ENCODE peak calls at places on chromosomes 1 and 21, in ten cellular contexts. One of them, this sample, is unnamed. For H3K4me1, the result is how much of the 10 kb centered on the place peaks cover.

GRCh38 chr1:106962591-106962990 is 93.9 kb upstream of the PRMT6 start:
- DNase-seq in HCT116: no peak
- DNase-seq in PC-9: no peak
- DNase-seq in body of pancreas: no peak
- DNase-seq in tibial artery: no peak
- DNase-seq in SJSA1: no peak
- DNase-seq in aorta: no peak
- DNase-seq in breast epithelium: no peak
- DNase-seq in sigmoid colon: no peak
- DNase-seq in heart left ventricle: no peak
- DNase-seq in this sample: no peak

GRCh38 chr1:231818342-231818741 is 191.8 kb downstream of the DISC1 start:
- DNase-seq in HCT116: no peak
- DNase-seq in PC-9: no peak
- DNase-seq in body of pancreas: no peak
- DNase-seq in tibial artery: no peak
- DNase-seq in SJSA1: no peak
- DNase-seq in aorta: no peak
- DNase-seq in breast epithelium: no peak
- DNase-seq in sigmoid colon: no peak
- DNase-seq in heart left ventricle: peak
- DNase-seq in this sample: no peak

GRCh38 chr21:45075606-45076244 is 1.3 kb downstream of the ADARB1 start:
- DNase-seq in HCT116: no peak
- DNase-seq in PC-9: no peak
- DNase-seq in body of pancreas: no peak
- DNase-seq in tibial artery: no peak
- DNase-seq in SJSA1: no peak
- DNase-seq in aorta: no peak
- DNase-seq in breast epithelium: no peak
- DNase-seq in sigmoid colon: no peak
- DNase-seq in heart left ventricle: no peak
- DNase-seq in this sample: no peak

GRCh38 chr1:30704271-30704670 is 19.1 kb downstream of the MATN1 start:
- DNase-seq in HCT116: no peak
- DNase-seq in PC-9: no peak
- DNase-seq in body of pancreas: no peak
- DNase-seq in tibial artery: peak
- DNase-seq in SJSA1: no peak
- DNase-seq in aorta: no peak
- DNase-seq in breast epithelium: no peak
- DNase-seq in sigmoid colon: peak
- DNase-seq in heart left ventricle: no peak
- DNase-seq in this sample: no peak

GRCh38 chr1:7389201-7389785 is 381.8 kb upstream of the VAMP3 start:
- DNase-seq in HCT116: no peak
- DNase-seq in PC-9: no peak
- DNase-seq in body of pancreas: no peak
- DNase-seq in tibial artery: no peak
- DNase-seq in SJSA1: no peak
- DNase-seq in aorta: peak
- DNase-seq in breast epithelium: no peak
- DNase-seq in sigmoid colon: peak
- DNase-seq in heart left ventricle: no peak
- DNase-seq in this sample: no peak

GRCh38 chr21:42565886-42566523 is 52.4 kb downstream of the SLC37A1 start:
- DNase-seq in HCT116: no peak
- DNase-seq in PC-9: no peak
- DNase-seq in body of pancreas: peak
- DNase-seq in tibial artery: peak
- DNase-seq in SJSA1: no peak
- DNase-seq in aorta: peak
- DNase-seq in breast epithelium: peak
- DNase-seq in sigmoid colon: peak
- DNase-seq in heart left ventricle: no peak
- DNase-seq in this sample: no peak

GRCh38 chr1:198032668-198033067 is 115.5 kb downstream of the LHX9 start:
- DNase-seq in HCT116: no peak
- DNase-seq in PC-9: no peak
- DNase-seq in body of pancreas: no peak
- DNase-seq in tibial artery: no peak
- DNase-seq in SJSA1: no peak
- DNase-seq in aorta: no peak
- DNase-seq in breast epithelium: no peak
- DNase-seq in sigmoid colon: no peak
- DNase-seq in heart left ventricle: no peak
- DNase-seq in this sample: no peak

GRCh38 chr1:52296345-52296744 is 69.7 kb downstream of the CC2D1B start:
- DNase-seq in HCT116: peak
- DNase-seq in PC-9: peak
- DNase-seq in body of pancreas: peak
- DNase-seq in tibial artery: no peak
- DNase-seq in SJSA1: peak
- DNase-seq in aorta: no peak
- DNase-seq in breast epithelium: no peak
- DNase-seq in sigmoid colon: no peak
- DNase-seq in heart left ventricle: no peak
- DNase-seq in this sample: peak

DNA sequence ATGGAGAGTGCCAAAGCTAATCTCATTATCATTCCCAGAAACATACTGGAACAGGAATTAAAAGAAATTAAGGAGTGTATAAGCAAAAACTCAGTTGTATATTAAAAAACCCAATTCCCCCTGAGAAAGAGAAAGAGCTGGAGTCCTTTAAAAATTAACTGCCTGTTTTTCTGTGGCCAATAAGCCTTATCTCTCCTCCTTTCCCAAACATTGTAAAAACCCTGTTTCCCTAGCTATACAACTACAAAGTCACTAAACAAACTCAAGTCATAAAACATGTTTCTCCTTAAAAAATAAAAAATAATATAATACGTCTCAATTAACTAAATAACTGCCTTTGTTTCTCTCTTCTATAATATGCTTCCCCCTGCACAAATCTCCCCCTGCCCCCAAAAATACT is 26.9 kb upstream of the THEM4 start:
- DNase-seq in HCT116: no peak
- DNase-seq in PC-9: no peak
- DNase-seq in body of pancreas: no peak
- DNase-seq in tibial artery: no peak
- DNase-seq in SJSA1: no peak
- DNase-seq in aorta: no peak
- DNase-seq in breast epithelium: no peak
- DNase-seq in sigmoid colon: no peak
- DNase-seq in heart left ventricle: no peak
- DNase-seq in this sample: no peak
- H3K4me1 ChIP-seq in HCT116: under half
- H3K4me1 ChIP-seq in PC-9: under half
- H3K4me1 ChIP-seq in body of pancreas: under half
- H3K4me1 ChIP-seq in tibial artery: under half
- H3K4me1 ChIP-seq in SJSA1: under half
- H3K4me1 ChIP-seq in aorta: under half
- H3K4me1 ChIP-seq in breast epithelium: under half
- H3K4me1 ChIP-seq in sigmoid colon: under half
- H3K4me1 ChIP-seq in heart left ventricle: under half
- H3K4me1 ChIP-seq in this sample: under half

GRCh38 chr1:155085504-155086181 is 7.0 kb downstream of the EFNA3 start:
- DNase-seq in HCT116: no peak
- DNase-seq in PC-9: peak
- DNase-seq in body of pancreas: peak
- DNase-seq in tibial artery: peak
- DNase-seq in SJSA1: no peak
- DNase-seq in aorta: peak
- DNase-seq in breast epithelium: peak
- DNase-seq in sigmoid colon: peak
- DNase-seq in heart left ventricle: no peak
- DNase-seq in this sample: peak

GRCh38 chr1:155083865-155084721 is 5.5 kb downstream of the EFNA3 start:
- DNase-seq in HCT116: no peak
- DNase-seq in PC-9: no peak
- DNase-seq in body of pancreas: peak
- DNase-seq in tibial artery: no peak
- DNase-seq in SJSA1: no peak
- DNase-seq in aorta: peak
- DNase-seq in breast epithelium: peak
- DNase-seq in sigmoid colon: no peak
- DNase-seq in heart left ventricle: no peak
- DNase-seq in this sample: peak

GRCh38 chr1:155086856-155087535 is 8.4 kb downstream of the EFNA3 start:
- DNase-seq in HCT116: no peak
- DNase-seq in PC-9: no peak
- DNase-seq in body of pancreas: no peak
- DNase-seq in tibial artery: no peak
- DNase-seq in SJSA1: no peak
- DNase-seq in aorta: peak
- DNase-seq in breast epithelium: no peak
- DNase-seq in sigmoid colon: peak
- DNase-seq in heart left ventricle: no peak
- DNase-seq in this sample: no peak

GRCh38 chr1:155084722-155085503 is 6.3 kb downstream of the EFNA3 start:
- DNase-seq in HCT116: peak
- DNase-seq in PC-9: peak
- DNase-seq in body of pancreas: peak
- DNase-seq in tibial artery: peak
- DNase-seq in SJSA1: peak
- DNase-seq in aorta: peak
- DNase-seq in breast epithelium: peak
- DNase-seq in sigmoid colon: peak
- DNase-seq in heart left ventricle: peak
- DNase-seq in this sample: peak

DNA sequence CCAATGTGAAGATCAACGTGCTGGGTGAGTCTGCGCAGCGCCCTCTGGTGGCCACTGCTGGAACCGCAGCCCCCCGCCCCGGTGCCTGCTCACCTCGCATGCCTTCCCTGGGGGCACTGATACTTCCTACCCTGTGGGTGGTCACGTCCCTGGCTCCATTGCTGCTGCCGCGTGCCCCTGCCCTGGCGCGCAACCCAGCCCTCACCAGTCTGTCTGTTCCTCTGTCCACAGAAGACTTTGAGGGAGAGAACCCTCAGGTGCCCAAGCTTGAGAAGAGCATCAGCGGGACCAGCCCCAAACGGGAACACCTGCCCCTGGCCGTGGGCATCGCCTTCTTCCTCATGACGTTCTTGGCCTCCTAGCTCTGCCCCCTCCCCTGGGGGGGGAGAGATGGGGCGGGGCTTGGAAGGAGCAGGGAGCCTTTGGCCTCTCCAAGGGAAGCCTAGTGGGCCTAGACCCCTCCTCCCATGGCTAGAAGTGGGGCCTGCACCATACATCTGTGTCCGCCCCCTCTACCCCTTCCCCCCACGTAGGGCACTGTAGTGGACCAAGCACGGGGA is 7.6 kb downstream of the EFNA3 start:
- DNase-seq in HCT116: no peak
- DNase-seq in PC-9: peak
- DNase-seq in body of pancreas: peak
- DNase-seq in tibial artery: no peak
- DNase-seq in SJSA1: peak
- DNase-seq in aorta: peak
- DNase-seq in breast epithelium: peak
- DNase-seq in sigmoid colon: peak
- DNase-seq in heart left ventricle: peak
- DNase-seq in this sample: peak
- H3K4me1 ChIP-seq in HCT116: half or more
- H3K4me1 ChIP-seq in PC-9: under half
- H3K4me1 ChIP-seq in body of pancreas: under half
- H3K4me1 ChIP-seq in tibial artery: half or more
- H3K4me1 ChIP-seq in SJSA1: under half
- H3K4me1 ChIP-seq in aorta: under half
- H3K4me1 ChIP-seq in breast epithelium: under half
- H3K4me1 ChIP-seq in sigmoid colon: under half
- H3K4me1 ChIP-seq in heart left ventricle: under half
- H3K4me1 ChIP-seq in this sample: under half

GRCh38 chr1:19476440-19477190 is 8.7 kb downstream of the CAPZB start:
- DNase-seq in HCT116: no peak
- DNase-seq in PC-9: no peak
- DNase-seq in body of pancreas: no peak
- DNase-seq in tibial artery: no peak
- DNase-seq in SJSA1: peak
- DNase-seq in aorta: no peak
- DNase-seq in breast epithelium: no peak
- DNase-seq in sigmoid colon: no peak
- DNase-seq in heart left ventricle: no peak
- DNase-seq in this sample: peak

GRCh38 chr1:19469004-19469403 is 16.3 kb downstream of the CAPZB start:
- DNase-seq in HCT116: no peak
- DNase-seq in PC-9: no peak
- DNase-seq in body of pancreas: no peak
- DNase-seq in tibial artery: no peak
- DNase-seq in SJSA1: no peak
- DNase-seq in aorta: no peak
- DNase-seq in breast epithelium: no peak
- DNase-seq in sigmoid colon: no peak
- DNase-seq in heart left ventricle: no peak
- DNase-seq in this sample: no peak

GRCh38 chr1:19477284-19478240 is 7.8 kb downstream of the CAPZB start:
- DNase-seq in HCT116: no peak
- DNase-seq in PC-9: no peak
- DNase-seq in body of pancreas: peak
- DNase-seq in tibial artery: no peak
- DNase-seq in SJSA1: no peak
- DNase-seq in aorta: no peak
- DNase-seq in breast epithelium: no peak
- DNase-seq in sigmoid colon: no peak
- DNase-seq in heart left ventricle: no peak
- DNase-seq in this sample: peak

GRCh38 chr1:19472174-19472573 is 13.2 kb downstream of the CAPZB start:
- DNase-seq in HCT116: no peak
- DNase-seq in PC-9: no peak
- DNase-seq in body of pancreas: no peak
- DNase-seq in tibial artery: no peak
- DNase-seq in SJSA1: no peak
- DNase-seq in aorta: no peak
- DNase-seq in breast epithelium: no peak
- DNase-seq in sigmoid colon: no peak
- DNase-seq in heart left ventricle: no peak
- DNase-seq in this sample: no peak

DNA sequence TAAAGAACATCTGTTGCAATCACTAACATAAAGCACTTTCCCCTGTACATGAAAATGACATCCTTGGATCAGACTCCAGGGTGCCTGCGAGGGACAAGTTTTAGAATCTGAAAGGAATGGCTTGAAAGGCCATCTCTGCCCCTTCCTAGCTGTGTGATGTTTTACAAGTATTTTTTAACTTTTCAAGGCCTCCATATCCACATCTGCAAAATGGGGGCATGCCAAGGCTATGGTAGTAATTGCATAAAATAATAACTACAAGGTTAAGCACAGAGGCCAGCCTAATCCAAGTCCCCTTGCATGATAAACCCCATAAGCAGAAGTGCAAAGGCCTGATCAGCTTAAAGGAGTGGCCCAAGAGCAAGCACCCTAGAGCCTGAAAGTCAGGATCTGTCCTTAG is 12.2 kb downstream of the CAPZB start:
- DNase-seq in HCT116: no peak
- DNase-seq in PC-9: no peak
- DNase-seq in body of pancreas: no peak
- DNase-seq in tibial artery: no peak
- DNase-seq in SJSA1: no peak
- DNase-seq in aorta: no peak
- DNase-seq in breast epithelium: no peak
- DNase-seq in sigmoid colon: no peak
- DNase-seq in heart left ventricle: no peak
- DNase-seq in this sample: no peak
- H3K4me1 ChIP-seq in HCT116: under half
- H3K4me1 ChIP-seq in PC-9: under half
- H3K4me1 ChIP-seq in body of pancreas: under half
- H3K4me1 ChIP-seq in tibial artery: half or more
- H3K4me1 ChIP-seq in SJSA1: under half
- H3K4me1 ChIP-seq in aorta: under half
- H3K4me1 ChIP-seq in breast epithelium: under half
- H3K4me1 ChIP-seq in sigmoid colon: half or more
- H3K4me1 ChIP-seq in heart left ventricle: half or more
- H3K4me1 ChIP-seq in this sample: under half

DNA sequence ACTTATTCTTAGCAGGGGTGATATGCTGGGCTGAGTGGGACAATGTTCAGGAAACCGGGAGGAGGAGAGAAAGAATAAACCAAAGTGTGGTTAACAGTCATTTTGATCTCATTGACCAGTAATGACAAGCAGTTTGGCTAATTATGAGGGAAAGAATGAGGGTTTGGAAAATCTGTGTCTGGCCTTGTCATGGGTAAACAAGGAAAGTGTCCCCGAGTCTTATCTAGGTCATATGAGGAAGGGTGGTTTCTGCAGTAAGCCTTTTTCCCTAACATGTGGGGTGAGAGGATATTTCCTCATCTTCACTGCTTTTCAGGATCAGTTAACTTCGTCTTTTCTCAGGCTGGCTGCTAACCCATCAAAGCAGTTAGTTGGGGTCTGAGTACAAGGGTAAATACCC is 155.0 kb downstream of the TPR start:
- DNase-seq in HCT116: no peak
- DNase-seq in PC-9: no peak
- DNase-seq in body of pancreas: no peak
- DNase-seq in tibial artery: no peak
- DNase-seq in SJSA1: no peak
- DNase-seq in aorta: no peak
- DNase-seq in breast epithelium: no peak
- DNase-seq in sigmoid colon: no peak
- DNase-seq in heart left ventricle: no peak
- DNase-seq in this sample: no peak
- H3K4me1 ChIP-seq in HCT116: under half
- H3K4me1 ChIP-seq in PC-9: under half
- H3K4me1 ChIP-seq in body of pancreas: under half
- H3K4me1 ChIP-seq in tibial artery: under half
- H3K4me1 ChIP-seq in SJSA1: under half
- H3K4me1 ChIP-seq in aorta: under half
- H3K4me1 ChIP-seq in breast epithelium: under half
- H3K4me1 ChIP-seq in sigmoid colon: under half
- H3K4me1 ChIP-seq in heart left ventricle: under half
- H3K4me1 ChIP-seq in this sample: under half

This sample was measured in OCI-LY7.